ENCODE peak calls at places on chromosomes 5 and 9, in nine cellular contexts. L is tibial artery; R is LoVo; B is activated effector memory CD4-positive, alpha-beta T cell treated with Interleukin-2 at 50 U/mL for 16 hours; U is midbrain; D is T-helper 17 cell; H is naive thymus-derived CD8-positive, alpha-beta T cell; Q is CD8-positive, alpha-beta T cell; X is stimulated activated CD4-positive, alpha-beta T cell treated with anti-CD3 and anti-CD28 coated beads, Interleukin-1b, Interleukin-23, amount 100 ng/mL, for 24 hours. Z is an unnamed sample.

GRCh38 chr9:135524130-135524861 is 3.1 kb downstream of the LCN1 start:
- DNase-seq in L (peak; percentile 51), R (no peak), B (no peak), U (no peak), D (no peak), H (no peak), Q (no peak), X (no peak), Z (no peak)

GRCh38 chr9:106960238-106960637 is 97.3 kb downstream of the ZNF462 start:
- DNase-seq in L (no peak), R (no peak), B (no peak), U (no peak), D (no peak), H (no peak), Q (no peak), X (no peak), Z (no peak)

GRCh38 chr5:23440703-23441102 is 66.7 kb upstream of the PRDM9 start:
- DNase-seq in L (no peak), R (no peak), B (no peak), U (no peak), D (no peak), H (no peak), Q (no peak), X (no peak), Z (no peak)

GRCh38 chr9:34580358-34580757 is 9.2 kb downstream of the CNTFR start:
- DNase-seq in L (no peak), R (no peak), B (no peak), U (no peak), D (no peak), H (no peak), Q (no peak), X (no peak), Z (no peak)

GRCh38 chr5:84374568-84374967 is 10.1 kb downstream of the EDIL3 start:
- DNase-seq in L (no peak), R (no peak), B (no peak), U (no peak), D (no peak), H (no peak), Q (no peak), X (no peak), Z (no peak)

GRCh38 chr5:141150215-141150992 is 547 bp downstream of the PCDHB6 start:
- DNase-seq in L (no peak), R (no peak), B (no peak), U (no peak), D (no peak), H (no peak), Q (no peak), X (no peak), Z (no peak)

GRCh38 chr9:33170464-33171156 is 3.5 kb upstream of the B4GALT1 start:
- DNase-seq in L (peak; percentile 78), R (no peak), B (no peak), U (no peak), D (no peak), H (peak; percentile 27), Q (peak; percentile 47), X (peak; percentile 36), Z (no peak)

GRCh38 chr9:115170674-115171073 is 52.7 kb upstream of the TNC start:
- DNase-seq in L (no peak), R (peak; percentile 61), B (no peak), U (no peak), D (no peak), H (no peak), Q (no peak), X (no peak), Z (no peak)

GRCh38 chr5:127863610-127864395 is 160.6 kb downstream of the CCDC192 start:
- DNase-seq in L (no peak), R (peak; percentile 32), B (no peak), U (no peak), D (no peak), H (no peak), Q (no peak), X (no peak), Z (no peak)

Z was measured in T follicular helper cell.